ENCODE peak calls at places on chromosomes 1 and 21, in nine cellular contexts. Z, I, M, J, Y, X, L, W and R are unnamed samples.
A peak's percentile ranks its signal among the peaks of the same experiment; 100 is the strongest.

GRCh38 chr1:85608851-85609250 is 28.3 kb downstream of the CCN1 start:
- DNase-seq in Z (no peak), I (no peak), M (no peak), J (no peak), Y (no peak), X (no peak), L (no peak), W (no peak), R (no peak)

GRCh38 chr1:236451796-236452373 is 57.8 kb downstream of the EDARADD start:
- DNase-seq in Z (peak; percentile 30), I (no peak), M (no peak), J (no peak), Y (peak; percentile 8), X (peak; percentile 46), L (no peak), W (peak; percentile 22), R (no peak)

GRCh38 chr1:50522943-50523342 is 99.7 kb upstream of the DMRTA2 start:
- DNase-seq in Z (no peak), I (no peak), M (no peak), J (no peak), Y (no peak), X (no peak), L (no peak), W (no peak), R (no peak)

GRCh38 chr1:21751281-21751680 is 31.7 kb downstream of the USP48 start:
- DNase-seq in Z (no peak), I (no peak), M (no peak), J (no peak), Y (no peak), X (no peak), L (no peak), W (no peak), R (no peak)

GRCh38 chr1:64624446-64624766 is 120.5 kb upstream of the RAVER2 start:
- DNase-seq in Z (no peak), I (no peak), M (no peak), J (peak; percentile 57), Y (peak; percentile 64), X (no peak), L (peak; percentile 61), W (no peak), R (peak; percentile 43)

GRCh38 chr1:7698666-7699065 is 72.4 kb upstream of the VAMP3 start:
- DNase-seq in Z (no peak), I (no peak), M (peak; percentile 51), J (no peak), Y (peak; percentile 17), X (no peak), L (no peak), W (no peak), R (no peak)

GRCh38 chr1:5740450-5740849 is 251.8 kb downstream of the NPHP4 start:
- DNase-seq in Z (no peak), I (no peak), M (peak; percentile 62), J (no peak), Y (no peak), X (no peak), L (no peak), W (no peak), R (no peak)

GRCh38 chr1:234608720-234609527 is 1.1 kb downstream of the IRF2BP2 start:
- DNase-seq in Z (peak; percentile 74), I (peak; percentile 41), M (peak; percentile 66), J (no peak), Y (no peak), X (peak; percentile 69), L (peak; percentile 50), W (no peak), R (no peak)

GRCh38 chr1:109931189-109931672 is 20.6 kb downstream of the CSF1 start:
- DNase-seq in Z (no peak), I (peak; percentile 92), M (no peak), J (peak; percentile 77), Y (no peak), X (peak; percentile 80), L (peak; percentile 86), W (peak; percentile 24), R (peak; percentile 87)

GRCh38 chr1:25797939-25798338 is 2.1 kb upstream of the SELENON start:
- DNase-seq in Z (peak; percentile 43), I (peak; percentile 67), M (no peak), J (no peak), Y (peak; percentile 11), X (peak; percentile 53), L (peak; percentile 42), W (no peak), R (no peak)

GRCh38 chr1:246121533-246121932 is 385.5 kb downstream of the SMYD3 start:
- DNase-seq in Z (no peak), I (no peak), M (no peak), J (peak; percentile 28), Y (peak; percentile 20), X (no peak), L (peak; percentile 30), W (no peak), R (peak; percentile 34)

GRCh38 chr1:94039871-94040569 is 80.9 kb downstream of the ABCA4 start:
- DNase-seq in Z (no peak), I (peak; percentile 43), M (no peak), J (no peak), Y (no peak), X (no peak), L (peak; percentile 20), W (no peak), R (no peak)

GRCh38 chr21:46171585-46171984 is 12.7 kb downstream of the SPATC1L start:
- DNase-seq in Z (no peak), I (no peak), M (no peak), J (no peak), Y (no peak), X (no peak), L (peak; percentile 70), W (no peak), R (no peak)

DNA sequence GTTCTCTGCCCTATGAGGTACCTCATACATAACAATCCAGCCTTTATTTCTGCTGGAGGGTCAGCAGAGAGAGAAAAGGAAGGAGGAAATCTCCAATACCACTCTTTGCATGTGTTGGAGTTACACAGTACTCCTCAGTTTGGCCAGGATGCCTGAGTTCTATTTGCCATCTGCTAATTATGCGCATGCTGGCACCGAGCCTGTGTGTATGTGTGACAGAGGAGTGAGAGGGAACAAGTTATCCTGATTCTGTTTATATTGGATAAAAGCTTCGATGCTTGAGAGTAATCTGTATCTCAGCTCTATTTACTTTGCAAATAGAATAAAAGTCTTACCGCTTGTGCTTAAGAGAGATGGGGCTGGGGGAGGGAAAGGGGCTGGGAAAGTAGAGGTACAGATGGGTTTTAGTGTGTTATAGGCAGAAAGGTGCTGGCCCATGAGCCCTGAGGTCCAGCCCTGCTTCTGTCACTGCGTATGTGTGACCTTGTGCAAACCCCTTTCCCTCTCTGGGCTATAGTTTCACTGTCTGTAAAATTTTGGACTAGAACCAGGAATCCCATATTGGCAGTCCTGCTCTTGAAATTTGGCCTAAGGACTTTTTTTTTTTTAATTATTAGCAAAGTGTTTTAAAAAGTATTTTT is 54.5 kb upstream of the PLXNA2 start:
- DNase-seq in Z (no peak), I (no peak), M (peak; percentile 49), J (no peak), Y (no peak), X (no peak), L (no peak), W (no peak), R (no peak)
- TF ChIP-seq CTCF in Z (no peak), I (no peak), M (no peak), J (no peak), Y (no peak), X (no peak), L (no peak), W (no peak), R (no peak)

GRCh38 chr1:182684128-182684828 is at the start of gene RGS8:
- DNase-seq in Z (no peak), I (no peak), M (no peak), J (no peak), Y (no peak), X (no peak), L (no peak), W (no peak), R (no peak)
- H3K4me3 ChIP-seq in Z (no peak within 1 kb of the TSS), I (no peak within 1 kb of the TSS), M (peak within 1 kb of the TSS; percentile 29), J (no peak within 1 kb of the TSS), Y (no peak within 1 kb of the TSS), X (no peak within 1 kb of the TSS), L (no peak within 1 kb of the TSS), W (no peak within 1 kb of the TSS), R (no peak within 1 kb of the TSS)

GRCh38 chr1:24156542-24157260 is 13.8 kb upstream of the IL22RA1 start:
- DNase-seq in Z (no peak), I (no peak), M (no peak), J (no peak), Y (no peak), X (no peak), L (no peak), W (no peak), R (no peak)

GRCh38 chr1:24152631-24153494 is 9.9 kb upstream of the IL22RA1 start:
- DNase-seq in Z (peak; percentile 37), I (no peak), M (no peak), J (no peak), Y (no peak), X (no peak), L (no peak), W (no peak), R (no peak)

GRCh38 chr1:24154215-24154614 is 11.3 kb upstream of the IL22RA1 start:
- DNase-seq in Z (no peak), I (no peak), M (no peak), J (no peak), Y (no peak), X (no peak), L (no peak), W (no peak), R (no peak)

GRCh38 chr1:24157921-24158481 is 15.1 kb upstream of the IL22RA1 start:
- DNase-seq in Z (no peak), I (no peak), M (no peak), J (no peak), Y (no peak), X (peak; percentile 28), L (no peak), W (no peak), R (peak; percentile 18)

GRCh38 chr1:24155011-24155782 is 12.3 kb upstream of the IL22RA1 start:
- DNase-seq in Z (peak; percentile 16), I (no peak), M (no peak), J (no peak), Y (peak; percentile 54), X (peak; percentile 27), L (no peak), W (peak; percentile 19), R (no peak)
- TF ChIP-seq CTCF in Z (peak; percentile 52), I (no peak), M (no peak), J (no peak), Y (no peak), X (no peak), L (no peak), W (peak; percentile 69), R (no peak)

DNA sequence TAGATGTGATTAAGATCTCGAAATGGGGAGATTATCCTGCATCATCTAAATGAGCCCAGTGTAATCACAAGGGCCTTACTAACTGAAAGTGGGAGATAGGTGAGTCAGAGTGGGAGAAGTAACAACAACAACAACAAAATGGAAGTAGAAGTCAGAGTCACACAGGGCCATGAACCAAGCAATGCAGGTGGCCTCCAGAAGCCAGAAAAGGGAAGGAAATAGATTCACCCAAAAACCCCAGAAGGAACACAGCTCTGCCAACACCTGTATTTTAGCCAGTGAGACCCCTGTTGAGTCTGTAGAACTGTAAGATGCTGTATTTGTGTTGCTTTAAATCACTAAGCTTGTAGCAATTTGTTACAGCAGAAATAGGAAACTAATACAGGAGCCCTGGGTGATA is 4.1 kb downstream of the TAGLN2 start:
- DNase-seq in Z (peak; percentile 69), I (no peak), M (no peak), J (peak; percentile 21), Y (no peak), X (no peak), L (peak; percentile 42), W (no peak), R (no peak)
- H3K4me3 ChIP-seq in Z (peak overlapping the region; percentile 94), I (peak overlapping the region; percentile 66), M (no peak overlapping the region), J (no peak overlapping the region), Y (no peak overlapping the region), X (peak overlapping the region; percentile 87), L (no peak overlapping the region), W (no peak overlapping the region), R (no peak overlapping the region)

GRCh38 chr1:1433804-1434130 is 1.7 kb upstream of the VWA1 start:
- DNase-seq in Z (no peak), I (peak; percentile 72), M (no peak), J (peak; percentile 39), Y (peak; percentile 58), X (no peak), L (peak; percentile 66), W (peak; percentile 56), R (no peak)
- TF ChIP-seq CTCF in Z (no peak), I (no peak), M (no peak), J (no peak), Y (no peak), X (no peak), L (no peak), W (no peak), R (no peak)